ENCODE peak calls at places on chromosomes 1 and 21, in seven cellular contexts. B is heart left ventricle, V is tibial nerve, A is sigmoid colon, Q is thyroid gland, Y is ovary, P is right lobe of liver. O is an unnamed sample.

GRCh38 chr1:91527781-91528180 is 27.1 kb downstream of the CDC7 start:
- DNase-seq in P (no peak), Y (no peak), B (no peak), V (no peak), Q (no peak), A (no peak), O (no peak)

GRCh38 chr1:50742523-50742922 is 217.5 kb downstream of the FAF1 start:
- DNase-seq in A (no peak), V (no peak), P (no peak), B (no peak), Y (no peak), Q (no peak), O (no peak)

GRCh38 chr1:84598418-84598817 is 24.2 kb upstream of the CTBS start:
- DNase-seq in V (no peak), Y (no peak), A (no peak), P (no peak), B (no peak), Q (no peak), O (no peak)

GRCh38 chr1:162070094-162070748 is 730 bp downstream of the NOS1AP start:
- DNase-seq in P (no peak), Q (peak), Y (no peak), A (peak), V (no peak), B (no peak), O (no peak)

GRCh38 chr1:15955552-15955951 is 20.3 kb downstream of the ZBTB17 start:
- DNase-seq in P (no peak), Q (no peak), A (no peak), V (no peak), Y (no peak), B (no peak), O (no peak)

GRCh38 chr21:22145555-22145954 is 1147.3 kb downstream of the NCAM2 start:
- DNase-seq in V (no peak), B (no peak), Y (no peak), Q (no peak), A (no peak), P (no peak), O (no peak)

GRCh38 chr1:108704501-108704900 is 8.2 kb upstream of the FNDC7 start:
- DNase-seq in A (no peak), Y (no peak), V (no peak), B (no peak), P (no peak), Q (no peak), O (peak)

GRCh38 chr1:167344112-167344511 is 123.4 kb downstream of the POU2F1 start:
- DNase-seq in Y (no peak), A (no peak), V (no peak), Q (no peak), B (no peak), P (no peak), O (no peak)

GRCh38 chr21:32364801-32365200 is 28.0 kb downstream of the URB1 start:
- DNase-seq in P (no peak), Y (no peak), V (no peak), B (no peak), A (peak), Q (no peak), O (no peak)

GRCh38 chr1:83747853-83748482 is 251.0 kb downstream of the TTLL7 start:
- DNase-seq in Y (no peak), B (no peak), A (no peak), P (no peak), V (no peak), Q (peak), O (no peak)

GRCh38 chr1:19435851-19436465 is 49.4 kb downstream of the CAPZB start:
- DNase-seq in A (peak), V (no peak), P (no peak), Y (no peak), B (no peak), Q (no peak), O (no peak)

GRCh38 chr1:170618418-170618817 is 45.5 kb upstream of the PRRX1 start:
- DNase-seq in A (no peak), B (no peak), P (no peak), Y (no peak), Q (no peak), V (no peak), O (no peak)

GRCh38 chr1:228314315-228314657 is 92.3 kb downstream of the TRIM11 start:
- DNase-seq in Q (no peak), B (no peak), A (no peak), P (no peak), Y (peak), V (no peak), O (no peak)

GRCh38 chr1:205583461-205584130 is 48.2 kb downstream of the ELK4 start:
- DNase-seq in Q (no peak), P (no peak), Y (no peak), V (no peak), A (peak), B (no peak), O (no peak)

GRCh38 chr1:89806612-89807011 is 14.2 kb upstream of the LRRC8D start:
- DNase-seq in Q (no peak), Y (no peak), V (no peak), P (no peak), B (no peak), A (no peak), O (no peak)

GRCh38 chr1:247456914-247457638 is 828 bp downstream of the OR2B11 start:
- DNase-seq in V (no peak), P (no peak), Q (no peak), B (no peak), A (no peak), Y (no peak), O (no peak)

GRCh38 chr1:20496241-20496661 is 10.2 kb upstream of the CAMK2N1 start:
- DNase-seq in P (no peak), Y (no peak), V (no peak), A (no peak), B (no peak), Q (no peak), O (no peak)

GRCh38 chr1:167173516-167174184 is 47.0 kb upstream of the POU2F1 start:
- DNase-seq in A (no peak), V (no peak), B (no peak), Y (no peak), P (no peak), Q (no peak), O (peak)

GRCh38 chr1:205073511-205073910 is 10.7 kb downstream of the TMEM81 start:
- DNase-seq in A (no peak), P (no peak), Q (no peak), Y (no peak), B (no peak), V (no peak), O (no peak)

GRCh38 chr1:14413809-14414208 is 184.7 kb upstream of the KAZN start:
- DNase-seq in Y (no peak), V (no peak), B (no peak), Q (peak), P (no peak), A (no peak), O (no peak)

GRCh38 chr1:100584761-100585745 is 47.1 kb downstream of the GPR88 start:
- DNase-seq in V (no peak), Y (peak), B (no peak), A (no peak), P (no peak), Q (no peak), O (no peak)

GRCh38 chr1:110612060-110612745 is 6.0 kb upstream of the KCNA2 start:
- DNase-seq in A (no peak), V (no peak), Q (no peak), B (no peak), P (no peak), Y (no peak), O (no peak)

GRCh38 chr1:80448081-80448480 is 1352.7 kb upstream of the ADGRL2 start:
- DNase-seq in Q (no peak), A (no peak), B (no peak), V (no peak), P (no peak), Y (no peak), O (no peak)

GRCh38 chr1:17559618-17560419 is 20.3 kb downstream of the ARHGEF10L start:
- DNase-seq in P (peak), B (no peak), Y (no peak), Q (peak), A (no peak), V (no peak), O (no peak)

GRCh38 chr1:239538244-239538988 is 152.0 kb downstream of the CHRM3 start:
- DNase-seq in P (no peak), Y (no peak), V (no peak), A (no peak), Q (no peak), B (no peak), O (no peak)

GRCh38 chr1:75135829-75136142 is 1.6 kb downstream of the LHX8 start:
- DNase-seq in Q (no peak), Y (no peak), P (no peak), A (no peak), B (no peak), V (no peak), O (no peak)

GRCh38 chr1:118878661-118879060 is 109.5 kb downstream of the TBX15 start:
- DNase-seq in B (no peak), Q (no peak), V (no peak), A (no peak), Y (no peak), P (no peak), O (no peak)

GRCh38 chr1:84223751-84224432 is 77.6 kb upstream of the SAMD13 start:
- DNase-seq in Q (no peak), B (no peak), A (no peak), V (no peak), Y (no peak), P (no peak), O (no peak)

GRCh38 chr1:9573723-9574122 is 15.0 kb upstream of the TMEM201 start:
- DNase-seq in Q (no peak), V (no peak), B (no peak), A (no peak), P (no peak), Y (no peak), O (no peak)

GRCh38 chr1:229819091-229819490 is 193.0 kb downstream of the URB2 start:
- DNase-seq in Y (no peak), A (no peak), B (no peak), P (no peak), V (no peak), Q (no peak), O (no peak)

GRCh38 chr21:44405948-44406872 is 49.1 kb upstream of the LRRC3 start:
- DNase-seq in Q (no peak), Y (no peak), B (no peak), V (no peak), A (no peak), P (peak), O (peak)

DNA sequence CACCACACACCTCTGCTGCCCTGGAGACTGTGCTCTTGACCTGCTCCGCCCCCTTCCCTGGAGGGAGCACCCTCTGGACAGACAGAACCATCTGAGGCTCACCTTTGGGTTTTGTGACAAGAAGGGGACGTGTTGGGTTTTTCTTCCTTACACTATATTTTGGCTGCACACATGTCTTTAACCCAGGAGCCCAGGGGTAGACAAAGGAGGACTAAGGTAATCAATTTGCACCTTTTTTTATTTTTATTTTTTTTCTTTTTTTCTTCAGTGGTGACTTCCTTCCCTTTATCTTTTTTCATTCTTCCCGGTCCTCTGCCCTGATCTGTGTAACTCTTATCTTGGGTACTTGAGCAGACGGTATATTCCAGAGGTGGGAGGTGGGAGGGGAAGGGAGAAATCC is 8.5 kb upstream of the TXLNA start:
- DNase-seq in P (no peak), V (no peak), A (no peak), Q (no peak), B (no peak), Y (no peak), O (no peak)
- TF ChIP-seq POLR2A in P (no peak), V (no peak), A (no peak), Q (no peak), B (no peak), Y (no peak), O (no peak)

GRCh38 chr1:28518000-28518744 is 12.3 kb downstream of the RCC1 start:
- DNase-seq in B (peak), Y (peak), Q (peak), A (peak), V (peak), P (peak), O (peak)
- TF ChIP-seq POLR2A in B (peak), Y (peak), Q (peak), A (no peak), V (peak), P (peak), O (peak)

GRCh38 chr21:33915368-33916199 is at the start of gene ATP5PO:
- DNase-seq in Q (peak), B (peak), Y (peak), V (peak), A (peak), P (peak), O (peak)
- TF ChIP-seq POLR2A in Q (peak), B (peak), Y (peak), V (peak), A (peak), P (peak), O (peak)

GRCh38 chr1:66929999-66930822 is 5.4 kb downstream of the MIER1 start:
- DNase-seq in B (peak), Q (peak), A (peak), P (peak), V (peak), Y (peak), O (peak)
- TF ChIP-seq POLR2A in B (peak), Q (peak), A (peak), P (peak), V (peak), Y (peak), O (peak)

DNA sequence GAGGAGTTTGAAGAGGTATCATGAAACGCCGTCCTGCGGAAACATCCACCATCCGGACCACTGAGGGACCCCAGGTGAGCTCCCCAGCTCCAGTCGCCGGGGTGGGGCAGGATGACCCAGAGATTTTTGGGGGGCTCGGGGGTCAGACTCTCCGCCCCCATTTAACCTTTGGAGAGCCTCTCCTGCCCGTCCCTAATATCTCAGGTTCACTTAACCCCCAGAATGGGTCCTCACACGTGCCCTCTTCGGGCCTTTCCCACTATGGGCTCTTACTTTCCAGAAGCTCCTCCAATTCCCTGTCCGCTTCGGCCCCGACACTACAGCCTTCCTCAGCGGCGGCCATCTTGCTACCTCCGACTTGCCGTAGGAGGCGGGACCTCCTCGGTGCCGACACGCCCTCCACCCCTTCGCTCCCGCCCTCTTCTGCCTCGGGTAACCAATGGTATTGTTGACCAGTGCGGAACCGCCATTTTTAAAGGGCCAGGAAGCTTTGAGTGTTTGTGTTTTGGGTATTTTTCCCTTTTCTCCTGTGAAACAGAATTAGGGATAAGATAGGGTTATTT is at the start of gene PEX19:
- DNase-seq in Q (peak), B (peak), V (peak), P (peak), A (peak), Y (peak), O (peak)
- TF ChIP-seq POLR2A in Q (peak), B (peak), V (peak), P (peak), A (peak), Y (peak), O (peak)

DNA sequence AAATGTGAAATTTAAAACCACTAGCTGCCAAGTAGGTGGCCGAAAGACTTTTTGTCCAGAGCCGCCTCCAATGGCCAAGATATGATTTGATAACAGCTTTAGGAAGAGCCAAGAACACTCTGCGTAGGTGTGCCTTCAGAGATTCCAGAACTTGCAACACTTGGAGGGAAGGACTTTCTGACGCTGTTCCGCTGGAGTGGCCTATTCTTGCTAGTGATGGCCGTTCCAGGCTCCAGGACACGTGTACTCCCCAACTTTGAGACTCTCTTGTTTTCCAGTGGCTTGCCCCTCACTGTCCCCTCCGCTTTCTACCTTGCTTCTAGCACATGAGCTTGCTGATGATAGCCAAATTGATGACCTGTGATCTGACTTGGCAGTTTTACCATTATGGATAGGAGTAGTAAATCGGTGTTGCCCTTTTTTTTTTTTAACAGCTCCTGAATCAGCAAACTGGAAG is 992 bp downstream of the PRDX6 start:
- DNase-seq in Q (peak), Y (peak), A (peak), B (peak), V (no peak), P (peak), O (no peak)
- TF ChIP-seq POLR2A in Q (peak), Y (no peak), A (no peak), B (no peak), V (peak), P (no peak), O (no peak)

DNA sequence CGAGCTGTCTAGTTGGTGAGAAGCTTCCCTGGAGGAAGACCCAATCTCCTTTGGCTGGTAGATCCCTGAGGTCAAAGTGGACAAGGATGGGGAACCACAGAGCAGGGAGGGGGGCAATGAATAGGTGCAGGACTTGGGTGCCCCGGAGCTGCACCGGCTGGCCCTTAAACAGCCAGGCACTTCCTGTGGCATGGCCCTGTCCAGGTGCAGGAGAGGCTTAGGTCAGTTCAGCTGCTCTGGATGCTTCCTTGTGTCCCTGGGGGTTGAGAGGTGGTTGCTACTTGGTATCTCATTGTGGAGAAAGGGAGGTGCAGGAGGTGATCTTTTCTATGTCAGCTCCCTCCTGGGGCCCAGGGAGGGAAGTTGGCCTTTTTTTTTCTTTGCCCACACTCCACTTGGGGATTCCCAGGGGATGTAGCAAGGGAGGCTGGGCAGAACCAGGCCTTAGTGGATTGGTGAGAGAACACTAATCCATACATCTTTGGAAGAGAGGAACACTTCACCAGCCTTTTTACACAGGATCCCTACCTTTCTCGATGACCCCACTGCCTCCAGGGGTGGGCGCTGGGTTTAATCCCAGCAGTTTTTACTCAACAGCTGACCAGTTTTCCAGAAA is 1.2 kb upstream of the ST3GAL3 start:
- DNase-seq in A (no peak), V (no peak), P (no peak), Y (no peak), Q (no peak), B (no peak), O (no peak)
- TF ChIP-seq POLR2A in A (no peak), V (no peak), P (no peak), Y (no peak), Q (no peak), B (no peak), O (peak)

GRCh38 chr1:1462318-1462966 is 9.1 kb upstream of the ATAD3B start:
- DNase-seq in P (no peak), B (peak), Y (peak), V (no peak), Q (peak), A (no peak), O (no peak)
- TF ChIP-seq POLR2A in P (no peak), B (no peak), Y (no peak), V (no peak), Q (peak), A (no peak), O (no peak)

GRCh38 chr1:155136728-155137127 is 1.1 kb downstream of the SLC50A1 start:
- DNase-seq in Y (no peak), V (no peak), P (no peak), Q (no peak), A (no peak), B (no peak), O (no peak)
- TF ChIP-seq POLR2A in Y (no peak), V (no peak), P (no peak), Q (no peak), A (no peak), B (no peak), O (no peak)

DNA sequence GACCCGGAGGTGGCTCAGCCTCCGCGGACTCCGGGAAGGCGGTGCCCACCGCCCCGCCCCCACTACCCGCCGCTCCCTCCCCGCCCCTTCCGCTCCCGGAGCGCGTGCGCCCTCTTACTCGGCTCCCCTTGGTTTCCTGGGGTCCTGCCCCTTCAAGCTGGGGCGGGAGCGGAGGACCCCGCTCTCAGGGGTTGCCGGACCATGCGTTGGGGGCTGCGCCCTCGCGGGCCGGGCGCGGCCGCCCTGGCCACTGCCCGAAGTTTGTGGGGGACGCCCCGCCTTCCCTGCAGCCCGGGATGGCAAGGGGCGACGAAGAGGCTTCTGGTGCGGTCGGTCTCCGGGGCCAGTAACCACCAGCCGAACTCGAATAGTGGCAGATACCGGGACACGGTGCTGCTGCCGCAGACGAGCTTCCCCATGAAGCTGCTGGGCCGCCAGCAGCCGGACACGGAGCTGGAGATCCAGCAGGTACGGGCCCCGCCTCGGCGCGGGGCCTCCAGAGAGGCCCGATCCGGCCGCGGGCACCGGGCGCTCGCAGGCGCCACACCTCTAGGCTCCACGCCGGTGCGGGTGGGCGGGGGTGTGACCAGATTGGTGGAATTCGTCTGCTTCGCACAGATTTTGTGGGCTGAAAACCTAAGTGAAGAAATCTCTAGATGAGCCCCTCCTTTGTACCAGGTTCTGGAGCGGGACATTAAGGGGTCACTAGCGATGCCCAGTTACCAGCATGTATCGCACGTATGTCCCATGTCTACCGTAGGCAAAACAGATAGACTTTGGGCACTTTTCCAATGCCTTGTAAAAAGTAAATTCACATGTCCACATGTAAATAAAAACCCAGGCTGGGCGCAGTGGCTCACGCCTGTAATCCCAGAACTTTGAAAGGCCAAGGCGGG is at the start of gene IARS2:
- DNase-seq in A (peak), B (peak), V (peak), Y (peak), P (peak), Q (peak), O (peak)
- TF ChIP-seq POLR2A in A (no peak), B (no peak), V (peak), Y (no peak), P (peak), Q (peak), O (peak)